ENCODE peak calls at places on chromosomes 7 and 10, in five cellular contexts. V is Karpas-422, D is Calu3, Q is psoas muscle, Z is globus pallidus. W is an unnamed sample.

GRCh38 chr7:85776691-85777363 is 590.0 kb upstream of the SEMA3D start:
- DNase-seq in V (no peak), D (no peak), Q (no peak), Z (no peak), W (no peak)

GRCh38 chr7:83852136-83852535 is 203.2 kb upstream of the SEMA3E start:
- DNase-seq in V (no peak), D (peak), Q (no peak), Z (no peak), W (no peak)

GRCh38 chr7:158824028-158824427 is 5.3 kb downstream of the ESYT2 start:
- DNase-seq in V (no peak), D (no peak), Q (no peak), Z (no peak), W (no peak)

GRCh38 chr10:76287856-76288255 is 856.4 kb downstream of the LRMDA start:
- DNase-seq in V (no peak), D (no peak), Q (no peak), Z (no peak), W (no peak)

GRCh38 chr10:60958892-60959601 is 15.1 kb upstream of the RHOBTB1 start:
- DNase-seq in V (no peak), D (no peak), Q (no peak), Z (no peak), W (no peak)

GRCh38 chr7:155198206-155198892 is 99.3 kb upstream of the INSIG1 start:
- DNase-seq in V (no peak), D (no peak), Q (no peak), Z (no peak), W (no peak)

GRCh38 chr10:91349381-91349780 is 60.8 kb upstream of the HECTD2 start:
- DNase-seq in V (no peak), D (no peak), Q (peak), Z (peak), W (no peak)

GRCh38 chr10:72642318-72642717 is 16.4 kb upstream of the MICU1 start:
- DNase-seq in V (no peak), D (no peak), Q (no peak), Z (no peak), W (no peak)

GRCh38 chr7:22565315-22565811 is 65.4 kb upstream of the STEAP1B start:
- DNase-seq in V (no peak), D (peak), Q (no peak), Z (peak), W (no peak)

GRCh38 chr10:23172846-23173548 is 19.1 kb upstream of the PTF1A start:
- DNase-seq in V (no peak), D (no peak), Q (no peak), Z (no peak), W (no peak)

GRCh38 chr10:50322075-50322474 is 70.8 kb upstream of the ASAH2 start:
- DNase-seq in V (no peak), D (no peak), Q (no peak), Z (no peak), W (no peak)

GRCh38 chr10:82358486-82359097 is 483.6 kb downstream of the NRG3 start:
- DNase-seq in V (no peak), D (no peak), Q (no peak), Z (no peak), W (no peak)

GRCh38 chr10:33897255-33897893 is 562.9 kb upstream of the NRP1 start:
- DNase-seq in V (no peak), D (no peak), Q (no peak), Z (no peak), W (no peak)

GRCh38 chr7:2281556-2281955 is 32.7 kb downstream of the SNX8 start:
- DNase-seq in V (no peak), D (no peak), Q (no peak), Z (peak), W (no peak)

GRCh38 chr7:150941351-150941982 is 36.7 kb downstream of the KCNH2 start:
- DNase-seq in V (no peak), D (no peak), Q (no peak), Z (no peak), W (no peak)

GRCh38 chr10:75018233-75018632 is 93.2 kb upstream of the SAMD8 start:
- DNase-seq in V (no peak), D (no peak), Q (no peak), Z (no peak), W (no peak)

GRCh38 chr7:125563964-125564529 is 634.4 kb upstream of the POT1 start:
- DNase-seq in V (no peak), D (no peak), Q (no peak), Z (no peak), W (peak)

GRCh38 chr7:36360244-36360643 is 29.4 kb upstream of the ANLN start:
- DNase-seq in V (no peak), D (no peak), Q (no peak), Z (no peak), W (no peak)

GRCh38 chr7:101606176-101606923 is 22.7 kb downstream of the MYL10 start:
- DNase-seq in V (no peak), D (no peak), Q (no peak), Z (no peak), W (no peak)

GRCh38 chr10:81479316-81479715 is 395.7 kb upstream of the NRG3 start:
- DNase-seq in V (no peak), D (no peak), Q (no peak), Z (no peak), W (no peak)

GRCh38 chr7:2165610-2166594 is 66.8 kb downstream of the MAD1L1 start:
- DNase-seq in V (peak), D (no peak), Q (no peak), Z (no peak), W (no peak)

GRCh38 chr7:388461-388960 is 98.5 kb downstream of the FOXL3 start:
- DNase-seq in V (no peak), D (no peak), Q (no peak), Z (no peak), W (no peak)

GRCh38 chr7:110573862-110574528 is 516.9 kb upstream of the LRRN3 start:
- DNase-seq in V (no peak), D (no peak), Q (no peak), Z (no peak), W (peak)

GRCh38 chr7:157801109-157801508 is 464.3 kb downstream of the DNAJB6 start:
- DNase-seq in V (no peak), D (no peak), Q (peak), Z (no peak), W (no peak)

GRCh38 chr7:30933124-30933893 is 21.7 kb downstream of the AQP1 start:
- DNase-seq in V (no peak), D (no peak), Q (no peak), Z (no peak), W (no peak)

GRCh38 chr7:157702311-157703023 is 365.7 kb downstream of the DNAJB6 start:
- DNase-seq in V (no peak), D (no peak), Q (no peak), Z (no peak), W (no peak)

GRCh38 chr7:34900891-34901493 is 136.3 kb downstream of the DPY19L1 start:
- DNase-seq in V (peak), D (no peak), Q (no peak), Z (no peak), W (no peak)

GRCh38 chr7:82674319-82674718 is 230.7 kb upstream of the CACNA2D1 start:
- DNase-seq in V (no peak), D (no peak), Q (no peak), Z (no peak), W (no peak)

GRCh38 chr10:73653701-73654100 is 2.1 kb downstream of the SYNPO2L start:
- DNase-seq in V (peak), D (no peak), Q (no peak), Z (no peak), W (no peak)

GRCh38 chr10:86286591-86287421 is 79.8 kb downstream of the GRID1 start:
- DNase-seq in V (no peak), D (no peak), Q (no peak), Z (no peak), W (no peak)

GRCh38 chr7:102978280-102978679 is 65.5 kb downstream of the LRRC17 start:
- DNase-seq in V (no peak), D (peak), Q (no peak), Z (no peak), W (peak)

GRCh38 chr10:33196710-33197406 is 137.6 kb downstream of the NRP1 start:
- DNase-seq in V (no peak), D (peak), Q (no peak), Z (no peak), W (no peak)

GRCh38 chr7:130352335-130353074 is 7.9 kb downstream of the CPA5 start:
- DNase-seq in V (no peak), D (no peak), Q (no peak), Z (no peak), W (no peak)